ENCODE peak calls at places on chromosomes 5 and 9, in seven cellular contexts. R is NCI-H1694 treated with DMSO at 0.1 percent for 48 hours, F is NCI-H460, D is T-helper 1 cell, G is T1000, Q is psoas muscle, A is HTR-8/SVneo. C is an unnamed sample.

GRCh38 chr9:134034215-134035040 is 9.1 kb downstream of the BRD3OS start:
- DNase-seq in F (no peak), Q (no peak), R (no peak), A (no peak), G (no peak), D (no peak), C (no peak)

GRCh38 chr9:131036529-131037335 is 27.8 kb downstream of the LAMC3 start:
- DNase-seq in Q (peak; percentile 59), A (no peak), D (no peak), G (no peak), R (peak; percentile 29), F (no peak), C (no peak)

GRCh38 chr5:150540615-150541396 is 32.9 kb downstream of the NDST1 start:
- DNase-seq in R (no peak), G (peak; percentile 49), F (no peak), D (no peak), A (no peak), Q (no peak), C (no peak)

GRCh38 chr5:111779260-111780254 is 22.6 kb upstream of the NREP start:
- DNase-seq in F (no peak), A (no peak), D (no peak), G (no peak), Q (no peak), R (no peak), C (no peak)

GRCh38 chr9:132241840-132242620 is 80.2 kb downstream of the NTNG2 start:
- DNase-seq in R (no peak), A (no peak), G (no peak), F (no peak), D (peak; percentile 48), Q (peak; percentile 54), C (peak; percentile 63)

GRCh38 chr5:68848086-68848485 is 245.7 kb upstream of the SLC30A5 start:
- DNase-seq in A (peak; percentile 18), D (no peak), F (no peak), G (peak; percentile 51), R (no peak), Q (no peak), C (no peak)

GRCh38 chr5:34898258-34898895 is 16.9 kb downstream of the RAD1 start:
- DNase-seq in A (peak; percentile 81), F (peak; percentile 59), D (peak; percentile 57), G (peak; percentile 26), R (peak; percentile 76), Q (peak; percentile 56), C (peak; percentile 33)

GRCh38 chr9:132341177-132341840 is 13.5 kb downstream of the SETX start:
- DNase-seq in G (no peak), Q (no peak), D (no peak), R (no peak), F (no peak), A (no peak), C (no peak)

GRCh38 chr5:78889759-78890158 is 95.4 kb downstream of the ARSB start:
- DNase-seq in G (no peak), F (no peak), R (no peak), Q (no peak), D (no peak), A (no peak), C (no peak)

GRCh38 chr5:142671276-142671675 is 14.6 kb downstream of the FGF1 start:
- DNase-seq in D (no peak), F (no peak), G (no peak), Q (no peak), R (no peak), A (no peak), C (no peak)

GRCh38 chr5:159444441-159445082 is 114.3 kb upstream of the IL12B start:
- DNase-seq in A (peak; percentile 58), R (peak; percentile 77), G (no peak), D (no peak), Q (no peak), F (peak; percentile 49), C (no peak)

GRCh38 chr5:39998518-39998917 is 573.7 kb upstream of the DAB2 start:
- DNase-seq in R (no peak), D (no peak), A (no peak), F (no peak), G (no peak), Q (no peak), C (no peak)

GRCh38 chr9:133506653-133507038 is 18.1 kb downstream of the MYMK start:
- DNase-seq in D (no peak), A (peak; percentile 48), Q (peak; percentile 71), R (no peak), G (no peak), F (no peak), C (no peak)

GRCh38 chr5:59177644-59178043 is 594.8 kb downstream of the RAB3C start:
- DNase-seq in R (no peak), A (no peak), Q (no peak), F (no peak), G (no peak), D (no peak), C (no peak)

GRCh38 chr9:116323571-116323970 is 170.0 kb downstream of the PAPPA start:
- DNase-seq in Q (no peak), A (no peak), R (no peak), F (no peak), D (no peak), G (no peak), C (no peak)

GRCh38 chr9:137989999-137990715 is 112.6 kb downstream of the CACNA1B start:
- DNase-seq in F (no peak), R (no peak), D (no peak), Q (no peak), A (no peak), G (no peak), C (no peak)

GRCh38 chr9:115998661-115999060 is 154.9 kb upstream of the PAPPA start:
- DNase-seq in D (no peak), R (no peak), Q (no peak), G (no peak), F (no peak), A (no peak), C (no peak)

GRCh38 chr5:9269024-9269423 is 276.9 kb downstream of the SEMA5A start:
- DNase-seq in A (no peak), G (no peak), R (no peak), F (no peak), D (no peak), Q (no peak), C (no peak)

GRCh38 chr5:121396716-121397115 is 455.0 kb upstream of the FTMT start:
- DNase-seq in D (no peak), F (no peak), A (no peak), Q (no peak), R (no peak), G (no peak), C (no peak)

GRCh38 chr5:154198611-154199230 is 8.2 kb downstream of the GALNT10 start:
- DNase-seq in Q (no peak), G (no peak), F (no peak), D (no peak), A (no peak), R (no peak), C (no peak)

GRCh38 chr5:81759632-81760005 is 8.7 kb upstream of the SSBP2 start:
- DNase-seq in R (no peak), D (no peak), A (no peak), G (no peak), F (no peak), Q (no peak), C (no peak)